ENCODE peak calls at places on chromosomes 5 and 9, in eight cellular contexts. Y, P, C, A, M, L, H and Q are unnamed samples.

GRCh38 chr9:70874451-70874850 is 247.0 kb downstream of the TRPM3 start:
- DNase-seq in M (no peak), H (no peak), A (no peak), Y (no peak), L (no peak), P (no peak), C (no peak), Q (no peak)

GRCh38 chr9:99348289-99348688 is 126.2 kb downstream of the SEC61B start:
- DNase-seq in L (no peak), C (no peak), M (no peak), P (no peak), H (no peak), A (no peak), Y (no peak), Q (no peak)

GRCh38 chr5:38497946-38498345 is 58.5 kb downstream of the LIFR start:
- DNase-seq in H (no peak), L (no peak), M (no peak), Y (no peak), C (no peak), P (no peak), A (no peak), Q (no peak)

GRCh38 chr9:134590240-134591081 is 51.1 kb upstream of the COL5A1 start:
- DNase-seq in L (no peak), Y (no peak), A (no peak), C (no peak), H (no peak), M (no peak), P (no peak), Q (no peak)

GRCh38 chr5:43193171-43193951 is 1.3 kb downstream of the NIM1K start:
- DNase-seq in L (no peak), Y (no peak), H (peak), M (peak), A (no peak), C (no peak), P (peak), Q (no peak)

GRCh38 chr5:74017786-74018211 is 391.8 kb downstream of the ARHGEF28 start:
- DNase-seq in P (no peak), Y (no peak), A (no peak), M (peak), H (peak), L (no peak), C (no peak), Q (no peak)

GRCh38 chr5:178279026-178279722 is 46.6 kb upstream of the PHYKPL start:
- DNase-seq in P (no peak), H (no peak), Y (no peak), M (no peak), L (no peak), C (no peak), A (no peak), Q (no peak)

GRCh38 chr5:138869763-138870500 is 5.2 kb downstream of the LRRTM2 start:
- DNase-seq in H (peak), C (no peak), M (no peak), L (no peak), A (no peak), P (no peak), Y (no peak), Q (no peak)

GRCh38 chr9:134807726-134808125 is 72.9 kb upstream of the FCN2 start:
- DNase-seq in H (no peak), A (no peak), Y (no peak), P (no peak), L (no peak), M (no peak), C (no peak), Q (no peak)

GRCh38 chr5:172410160-172410559 is 44.2 kb downstream of the SH3PXD2B start:
- DNase-seq in Y (no peak), L (no peak), M (no peak), H (no peak), A (no peak), C (no peak), P (no peak), Q (no peak)